ENCODE peak calls at places on chromosomes 3 and 15, in eight cellular contexts. E is WERI-Rb-1, O is A549, S is heart right ventricle, L is spleen, H is fibroblast of mammary gland, R is OCI-LY7, I is pancreas. N is an unnamed sample.

GRCh38 chr3:14780927-14781507 is 37.7 kb upstream of the FGD5 start:
- DNase-seq in E (peak), O (peak), S (peak), L (peak), H (peak), R (peak), I (peak), N (peak)

GRCh38 chr3:182650568-182651128 is 142.7 kb upstream of the ATP11B start:
- DNase-seq in E (no peak), O (no peak), S (no peak), L (no peak), H (no peak), R (no peak), I (no peak), N (no peak)

GRCh38 chr3:173111321-173111720 is 29.7 kb downstream of the SPATA16 start:
- DNase-seq in E (no peak), O (no peak), S (no peak), L (no peak), H (no peak), R (no peak), I (no peak), N (no peak)

GRCh38 chr3:9582332-9582731 is 28.7 kb upstream of the LHFPL4 start:
- DNase-seq in E (no peak), O (no peak), S (no peak), L (no peak), H (no peak), R (no peak), I (no peak), N (no peak)

GRCh38 chr3:12143949-12144504 is 14.7 kb downstream of the TIMP4 start:
- DNase-seq in E (no peak), O (no peak), S (peak), L (no peak), H (peak), R (no peak), I (no peak), N (no peak)

GRCh38 chr3:106290304-106290997 is 421.6 kb upstream of the CBLB start:
- DNase-seq in E (no peak), O (no peak), S (no peak), L (no peak), H (no peak), R (no peak), I (no peak), N (no peak)

GRCh38 chr3:138950006-138950644 is 3.1 kb downstream of the FOXL2NB start:
- DNase-seq in E (no peak), O (no peak), S (peak), L (no peak), H (peak), R (no peak), I (peak), N (no peak)

GRCh38 chr15:81295466-81296145 is 28.3 kb downstream of the STARD5 start:
- DNase-seq in E (no peak), O (no peak), S (no peak), L (peak), H (no peak), R (peak), I (no peak), N (no peak)

GRCh38 chr3:167032267-167032876 is 347.7 kb downstream of the ZBBX start:
- DNase-seq in E (peak), O (peak), S (no peak), L (no peak), H (peak), R (peak), I (no peak), N (no peak)

GRCh38 chr3:11465744-11466611 is 177.7 kb downstream of the VGLL4 start:
- DNase-seq in E (no peak), O (no peak), S (no peak), L (no peak), H (peak), R (no peak), I (no peak), N (no peak)

GRCh38 chr3:37223084-37223975 is 48.9 kb upstream of the LRRFIP2 start:
- DNase-seq in E (no peak), O (peak), S (no peak), L (no peak), H (peak), R (no peak), I (no peak), N (no peak)

GRCh38 chr3:47565861-47566550 is 12.7 kb downstream of the CSPG5 start:
- DNase-seq in E (no peak), O (no peak), S (no peak), L (no peak), H (no peak), R (no peak), I (no peak), N (no peak)

GRCh38 chr3:24680214-24680967 is 185.7 kb upstream of the THRB start:
- DNase-seq in E (peak), O (peak), S (peak), L (peak), H (peak), R (peak), I (peak), N (no peak)

GRCh38 chr15:90756916-90757315 is 39.8 kb downstream of the BLM start:
- DNase-seq in E (no peak), O (no peak), S (no peak), L (no peak), H (no peak), R (no peak), I (no peak), N (no peak)

GRCh38 chr3:61521229-61521628 is 40.1 kb upstream of the PTPRG start:
- DNase-seq in E (no peak), O (no peak), S (no peak), L (no peak), H (no peak), R (no peak), I (no peak), N (peak)

GRCh38 chr15:84873997-84874396 is 10.5 kb upstream of the SLC28A1 start:
- DNase-seq in E (no peak), O (no peak), S (no peak), L (no peak), H (no peak), R (no peak), I (no peak), N (no peak)

GRCh38 chr3:181712190-181712504 is 422 bp downstream of the SOX2 start:
- DNase-seq in E (no peak), O (no peak), S (no peak), L (no peak), H (no peak), R (no peak), I (no peak), N (no peak)

GRCh38 chr3:10008588-10009344 is 17.5 kb upstream of the FANCD2 start:
- DNase-seq in E (peak), O (peak), S (peak), L (peak), H (peak), R (peak), I (peak), N (no peak)

GRCh38 chr3:127544151-127544805 is 46.3 kb downstream of the TPRA1 start:
- DNase-seq in E (peak), O (peak), S (peak), L (peak), H (peak), R (peak), I (peak), N (peak)

GRCh38 chr3:60756231-60756630 is 495.0 kb downstream of the FHIT start:
- DNase-seq in E (no peak), O (no peak), S (no peak), L (no peak), H (no peak), R (no peak), I (no peak), N (no peak)

GRCh38 chr3:33426630-33427341 is 13.4 kb downstream of the UBP1 start:
- DNase-seq in E (no peak), O (no peak), S (no peak), L (no peak), H (no peak), R (no peak), I (no peak), N (no peak)

GRCh38 chr3:33420966-33421365 is 19.2 kb downstream of the UBP1 start:
- DNase-seq in E (no peak), O (peak), S (no peak), L (no peak), H (no peak), R (no peak), I (no peak), N (no peak)

GRCh38 chr3:33426068-33426467 is 14.1 kb downstream of the UBP1 start:
- DNase-seq in E (no peak), O (no peak), S (no peak), L (no peak), H (no peak), R (no peak), I (no peak), N (no peak)

GRCh38 chr3:33425456-33425855 is 14.7 kb downstream of the UBP1 start:
- DNase-seq in E (no peak), O (no peak), S (no peak), L (no peak), H (no peak), R (no peak), I (no peak), N (no peak)

GRCh38 chr3:33424606-33425453 is 15.4 kb downstream of the UBP1 start:
- DNase-seq in E (no peak), O (no peak), S (no peak), L (no peak), H (no peak), R (no peak), I (no peak), N (no peak)
- H3K4me3 ChIP-seq in E (no peak), O (no peak), S (no peak), L (no peak), H (no peak), R (no peak), I (no peak), N (no peak)

DNA sequence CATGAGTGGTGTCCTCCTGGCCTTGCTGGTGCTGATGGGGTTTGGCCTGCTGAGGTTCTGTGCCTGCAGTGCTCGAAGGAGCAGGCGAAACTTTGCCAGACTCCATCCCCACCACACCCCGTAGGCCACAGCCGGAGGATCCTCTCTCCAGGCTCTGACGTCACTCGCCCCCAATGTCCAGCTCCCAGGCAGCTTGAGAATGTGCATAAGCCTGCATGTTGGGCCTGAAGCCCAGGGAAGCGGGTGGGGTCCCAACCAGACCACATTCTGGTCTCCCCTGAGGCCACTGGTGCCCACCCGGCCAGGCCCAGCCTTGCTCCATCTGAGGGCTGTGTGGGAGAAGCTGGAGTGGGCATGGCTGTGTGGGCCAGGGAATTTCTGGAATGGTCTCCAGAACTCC is 109.8 kb downstream of the ASB7 start:
- DNase-seq in E (no peak), O (no peak), S (peak), L (peak), H (peak), R (no peak), I (no peak), N (no peak)
- TF ChIP-seq CTCF in E (no peak), O (no peak), S (no peak), L (no peak), H (no peak), R (no peak), I (no peak), N (no peak)

GRCh38 chr3:50242778-50243551 is 7.0 kb downstream of the GNAI2 start:
- DNase-seq in E (no peak), O (no peak), S (peak), L (peak), H (peak), R (peak), I (no peak), N (no peak)

GRCh38 chr3:50245251-50245745 is 9.3 kb downstream of the GNAI2 start:
- DNase-seq in E (no peak), O (no peak), S (no peak), L (peak), H (no peak), R (no peak), I (no peak), N (no peak)

GRCh38 chr3:50242371-50242770 is 6.4 kb downstream of the GNAI2 start:
- DNase-seq in E (no peak), O (no peak), S (no peak), L (no peak), H (no peak), R (no peak), I (no peak), N (no peak)

GRCh38 chr3:50241163-50241562 is 5.2 kb downstream of the GNAI2 start:
- DNase-seq in E (peak), O (no peak), S (no peak), L (no peak), H (no peak), R (no peak), I (no peak), N (no peak)

GRCh38 chr3:50243552-50243895 is 7.5 kb downstream of the GNAI2 start:
- DNase-seq in E (no peak), O (no peak), S (no peak), L (no peak), H (no peak), R (no peak), I (no peak), N (no peak)
- H3K4me3 ChIP-seq in E (no peak), O (no peak), S (peak), L (peak), H (no peak), R (no peak), I (no peak), N (no peak)

DNA sequence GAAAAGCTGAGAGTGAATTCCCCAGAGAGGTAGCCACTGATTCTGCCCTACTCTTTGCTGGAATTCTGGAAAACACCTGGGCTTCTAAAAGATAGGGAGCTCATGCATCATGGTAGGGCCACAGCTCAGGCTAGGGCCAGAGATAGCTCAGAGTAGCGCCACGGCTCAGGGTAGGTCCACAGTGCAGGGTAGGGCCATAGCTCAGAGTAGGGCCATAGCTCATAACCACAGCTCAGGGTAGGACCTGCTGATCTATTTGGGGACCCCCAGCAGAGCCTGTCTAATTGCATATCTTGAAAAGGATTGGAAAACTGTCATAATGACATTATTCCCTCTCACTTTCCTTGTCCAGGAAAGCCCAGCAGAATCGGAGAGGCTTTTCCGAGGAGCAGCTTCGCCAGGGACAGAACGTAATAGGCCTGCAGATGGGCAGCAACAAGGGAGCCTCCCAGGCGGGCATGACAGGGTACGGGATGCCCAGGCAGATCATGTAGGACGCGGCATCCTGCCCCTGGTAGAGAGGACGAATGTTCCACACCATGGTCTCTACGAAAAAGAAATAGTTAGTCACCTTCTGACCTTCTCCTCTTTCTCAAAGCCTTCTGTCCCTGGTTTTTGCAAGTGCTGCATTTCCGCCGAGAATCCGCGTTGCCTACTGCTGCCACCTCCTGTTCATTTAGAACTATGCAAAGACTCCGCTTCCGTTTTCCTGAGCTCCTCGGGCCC is 14.5 kb downstream of the TAGLN3 start:
- DNase-seq in E (peak), O (peak), S (peak), L (peak), H (peak), R (peak), I (peak), N (peak)
- TF ChIP-seq CTCF in E (peak), O (peak), S (peak), L (peak), H (peak), R (peak), I (peak), N (peak)

GRCh38 chr15:25860885-25861866 is 2.0 kb downstream of the ATP10A start:
- DNase-seq in E (no peak), O (no peak), S (no peak), L (no peak), H (no peak), R (peak), I (no peak), N (no peak)
- H3K4me3 ChIP-seq in E (no peak), O (peak), S (peak), L (peak), H (peak), R (no peak), I (no peak), N (no peak)

GRCh38 chr3:69536306-69537020 is 150.6 kb upstream of the FRMD4B start:
- DNase-seq in E (no peak), O (no peak), S (no peak), L (no peak), H (no peak), R (no peak), I (no peak), N (no peak)

GRCh38 chr3:69530554-69530953 is 144.7 kb upstream of the FRMD4B start:
- DNase-seq in E (no peak), O (no peak), S (no peak), L (no peak), H (no peak), R (no peak), I (no peak), N (no peak)

GRCh38 chr3:69531975-69532827 is 146.3 kb upstream of the FRMD4B start:
- DNase-seq in E (no peak), O (no peak), S (no peak), L (no peak), H (no peak), R (no peak), I (no peak), N (no peak)

GRCh38 chr3:69532828-69533219 is 146.9 kb upstream of the FRMD4B start:
- DNase-seq in E (no peak), O (no peak), S (no peak), L (no peak), H (no peak), R (no peak), I (no peak), N (no peak)

DNA sequence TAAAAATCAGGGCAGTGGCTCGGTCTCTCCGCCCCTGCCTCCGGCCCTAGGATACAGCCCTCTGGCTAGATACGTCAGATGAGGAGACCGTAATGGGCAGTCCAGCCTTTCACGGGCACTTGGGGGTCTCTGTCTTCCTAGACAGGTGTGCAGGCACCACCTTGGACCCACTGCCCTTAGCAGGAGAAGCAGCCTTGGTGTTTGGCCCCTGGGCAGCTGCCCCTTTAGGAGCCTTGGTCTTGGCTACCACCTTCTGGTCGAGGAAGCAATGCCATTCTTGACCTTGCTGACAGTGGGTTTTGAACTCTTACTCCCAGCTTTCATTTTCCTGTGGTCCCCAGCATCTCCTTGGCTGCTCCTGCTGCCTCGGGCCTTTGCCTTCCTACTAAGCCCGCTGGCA is 149.7 kb upstream of the FRMD4B start:
- DNase-seq in E (no peak), O (no peak), S (no peak), L (no peak), H (no peak), R (no peak), I (no peak), N (no peak)
- TF ChIP-seq CTCF in E (peak), O (no peak), S (no peak), L (no peak), H (no peak), R (no peak), I (no peak), N (no peak)

GRCh38 chr3:149977391-149977790 is 6.7 kb upstream of the PFN2 start:
- DNase-seq in E (no peak), O (no peak), S (no peak), L (no peak), H (no peak), R (no peak), I (no peak), N (no peak)
- H3K4me3 ChIP-seq in E (no peak), O (no peak), S (no peak), L (no peak), H (no peak), R (no peak), I (no peak), N (no peak)